ENCODE peak calls at places on chromosomes 7 and 10, in five cellular contexts. T is IMR-90, R is uterus, Y is brain microvascular endothelial cell, K is left ventricle myocardium inferior. F is an unnamed sample.

GRCh38 chr7:137109966-137110930 is 233.3 kb downstream of the PTN start:
- DNase-seq in T (peak; percentile 68), R (no peak), Y (peak; percentile 45), K (no peak), F (no peak)

GRCh38 chr10:100882681-100883321 is 30.0 kb upstream of the SLF2 start:
- DNase-seq in T (peak; percentile 87), R (peak; percentile 71), Y (peak; percentile 71), K (peak; percentile 27), F (peak; percentile 60)

GRCh38 chr7:155918720-155919399 is 106.6 kb upstream of the SHH start:
- DNase-seq in T (peak; percentile 95), R (no peak), Y (peak; percentile 99), K (peak; percentile 20), F (peak; percentile 86)

GRCh38 chr10:125038637-125039036 is 96.7 kb downstream of the ZRANB1 start:
- DNase-seq in T (no peak), R (no peak), Y (no peak), K (peak; percentile 60), F (no peak)

GRCh38 chr10:11679946-11680345 is 62.2 kb upstream of the ECHDC3 start:
- DNase-seq in T (no peak), R (no peak), Y (no peak), K (no peak), F (no peak)

GRCh38 chr7:134045716-134046115 is 81.4 kb upstream of the LRGUK start:
- DNase-seq in T (no peak), R (no peak), Y (no peak), K (no peak), F (no peak)

GRCh38 chr10:123309740-123310139 is 155.5 kb downstream of the BUB3 start:
- DNase-seq in T (no peak), R (no peak), Y (no peak), K (no peak), F (peak; percentile 53)

GRCh38 chr10:132715791-132716680 is 69.9 kb downstream of the NKX6-2 start:
- DNase-seq in T (no peak), R (no peak), Y (no peak), K (peak; percentile 5), F (no peak)

GRCh38 chr10:11407939-11408338 is 203.5 kb downstream of the USP6NL start:
- DNase-seq in T (no peak), R (no peak), Y (no peak), K (no peak), F (no peak)

GRCh38 chr10:68446179-68446578 is 25.6 kb downstream of the DNA2 start:
- DNase-seq in T (no peak), R (no peak), Y (no peak), K (no peak), F (no peak)

GRCh38 chr7:120743128-120743527 is 114.8 kb downstream of the TSPAN12 start:
- DNase-seq in T (no peak), R (no peak), Y (no peak), K (no peak), F (no peak)

GRCh38 chr10:43390791-43391190 is 18.2 kb downstream of the HNRNPF start:
- DNase-seq in T (peak; percentile 49), R (no peak), Y (peak; percentile 38), K (no peak), F (no peak)

GRCh38 chr7:37247881-37248280 is 200.8 kb downstream of the ELMO1 start:
- DNase-seq in T (peak; percentile 16), R (peak; percentile 15), Y (peak; percentile 16), K (no peak), F (no peak)

DNA sequence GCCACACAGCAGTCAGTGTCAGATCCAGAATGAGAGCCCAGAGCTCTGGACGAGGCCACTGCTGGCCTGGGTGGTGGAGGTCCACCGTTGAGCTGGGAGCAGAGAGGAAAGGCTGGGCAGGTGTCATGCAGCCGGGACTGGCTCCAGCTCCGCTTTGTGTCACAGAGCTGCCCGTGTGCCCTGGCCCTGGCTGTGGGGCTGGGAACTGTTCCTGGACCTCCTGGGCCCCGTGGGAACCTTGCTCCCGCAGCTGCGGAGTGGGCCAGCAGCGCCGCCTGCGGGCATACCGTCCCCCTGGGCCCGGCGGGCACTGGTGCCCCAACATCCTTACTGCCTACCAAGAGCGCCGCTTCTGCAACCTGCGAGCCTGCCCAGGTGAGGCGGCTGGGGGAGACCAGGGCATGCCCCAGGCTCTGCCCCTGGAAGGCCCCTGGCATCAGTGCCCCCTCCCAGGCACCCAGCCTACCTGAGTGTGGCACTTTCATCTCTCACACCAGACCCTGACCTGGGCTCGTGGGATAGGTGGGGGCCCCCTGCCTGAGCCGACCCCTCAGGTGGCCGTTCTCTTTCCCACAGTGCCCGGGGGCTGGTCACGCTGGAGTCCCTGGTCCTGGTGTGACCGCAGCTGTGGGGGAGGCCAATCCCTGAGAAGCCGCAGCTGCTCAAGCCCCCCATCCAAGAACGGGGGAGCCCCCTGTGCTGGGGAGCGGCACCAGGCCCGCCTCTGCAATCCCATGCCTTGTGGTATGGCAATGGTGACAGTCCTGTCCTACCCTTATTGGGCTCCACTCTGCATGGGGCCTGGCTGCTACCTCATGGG is 18.8 kb upstream of the ZNF862 start:
- DNase-seq in T (no peak), R (no peak), Y (no peak), K (peak; percentile 11), F (no peak)
- H3K4me3 ChIP-seq in T (no peak overlapping the region), R (no peak overlapping the region), Y (no peak overlapping the region), K (no peak overlapping the region), F (no peak overlapping the region)

DNA sequence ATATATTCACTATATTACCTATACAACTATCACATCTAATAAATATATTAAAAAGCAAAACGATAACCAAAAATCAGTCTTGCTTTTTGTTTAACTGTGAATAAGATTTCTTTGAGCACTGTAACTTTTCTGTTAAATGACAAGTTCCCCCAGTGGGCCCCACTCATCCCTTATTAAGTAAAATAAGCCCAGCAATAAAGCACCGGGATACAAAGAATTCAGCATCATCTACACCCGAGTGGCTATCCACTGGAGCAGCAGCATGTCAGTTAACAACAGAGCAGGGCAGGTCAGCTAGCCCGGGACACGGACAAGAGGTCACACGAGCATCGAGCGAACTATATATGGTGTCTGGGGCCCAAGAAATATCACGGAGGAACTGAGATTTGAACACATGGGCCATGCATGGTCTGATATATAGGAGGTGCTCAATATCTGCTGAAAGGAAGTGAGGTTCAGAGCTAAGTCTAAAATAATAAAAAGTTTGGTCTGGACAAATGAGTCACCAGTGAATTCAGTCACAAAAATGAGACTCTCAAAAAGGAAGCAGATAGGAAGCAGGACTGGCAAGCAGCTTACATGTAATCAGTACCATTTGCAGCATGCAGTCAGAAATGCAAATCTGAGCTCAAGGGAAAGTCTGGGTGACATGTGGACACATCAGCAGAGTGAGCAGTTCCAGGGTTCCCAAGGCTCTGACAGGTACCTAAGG is 4.1 kb downstream of the ERCC6 start:
- DNase-seq in T (peak; percentile 78), R (no peak), Y (peak; percentile 79), K (no peak), F (peak; percentile 43)
- H3K4me3 ChIP-seq in T (no peak overlapping the region), R (no peak overlapping the region), Y (peak overlapping the region; percentile 9), K (no peak overlapping the region), F (no peak overlapping the region)

DNA sequence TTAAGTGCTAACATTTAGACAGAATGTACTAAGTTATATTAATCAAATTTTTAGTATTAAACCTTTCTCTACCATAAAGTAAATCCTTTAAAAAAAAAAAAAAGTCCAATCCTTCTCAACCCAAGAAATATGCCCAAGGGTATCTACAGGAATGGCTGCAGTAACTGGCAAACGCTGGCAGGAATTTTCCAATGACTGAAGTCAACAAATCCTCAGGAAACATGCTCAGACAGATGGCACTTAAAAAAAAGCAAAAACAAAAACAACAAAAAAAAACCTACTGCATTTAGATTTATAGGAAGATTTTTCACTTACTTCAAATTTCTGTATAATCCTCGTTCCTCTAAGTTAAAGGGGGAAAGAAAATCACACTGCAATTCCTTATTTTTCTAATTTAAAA is 666 bp downstream of the SVIL start:
- DNase-seq in T (no peak), R (no peak), Y (no peak), K (no peak), F (no peak)
- H3K4me3 ChIP-seq in T (no peak overlapping the region), R (peak overlapping the region; percentile 41), Y (peak overlapping the region; percentile 42), K (peak overlapping the region; percentile 64), F (peak overlapping the region; percentile 22)

GRCh38 chr10:80537705-80538480 is at the start of gene SH2D4B:
- DNase-seq in T (no peak), R (no peak), Y (no peak), K (no peak), F (no peak)

GRCh38 chr10:80537086-80537704 is 507 bp upstream of the SH2D4B start:
- DNase-seq in T (no peak), R (no peak), Y (no peak), K (no peak), F (no peak)

GRCh38 chr10:80538481-80539185 is 931 bp downstream of the SH2D4B start:
- DNase-seq in T (no peak), R (no peak), Y (no peak), K (no peak), F (no peak)

GRCh38 chr10:80535671-80536360 is 1.9 kb upstream of the SH2D4B start:
- DNase-seq in T (no peak), R (no peak), Y (no peak), K (peak; percentile 65), F (no peak)

DNA sequence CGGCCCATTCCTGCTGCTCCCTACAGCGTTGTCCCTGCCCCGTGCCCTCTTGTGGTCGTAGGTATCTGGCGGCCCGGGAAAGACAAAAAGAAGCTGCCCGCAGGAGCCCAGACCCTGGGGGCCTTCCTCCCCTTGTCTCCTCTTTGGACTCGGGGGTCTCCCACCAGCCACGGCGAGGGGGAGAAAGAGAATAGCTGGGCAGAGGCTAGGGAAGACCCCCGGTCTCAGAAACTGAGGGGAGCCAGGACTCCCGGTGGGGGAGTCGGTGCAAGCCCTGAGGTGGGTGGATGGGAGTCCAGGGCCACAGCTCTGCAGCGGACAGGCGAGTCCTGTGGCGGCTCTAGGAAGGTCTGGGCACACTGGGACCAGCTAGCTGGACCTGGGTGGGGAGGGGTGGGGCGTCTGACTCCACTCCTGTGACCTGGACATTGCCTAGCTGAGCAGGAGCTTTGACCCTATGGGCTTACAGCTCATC is 1.3 kb upstream of the SH2D4B start:
- DNase-seq in T (no peak), R (no peak), Y (no peak), K (no peak), F (no peak)
- H3K4me3 ChIP-seq in T (no peak overlapping the region), R (no peak overlapping the region), Y (no peak overlapping the region), K (peak overlapping the region; percentile 63), F (no peak overlapping the region)

DNA sequence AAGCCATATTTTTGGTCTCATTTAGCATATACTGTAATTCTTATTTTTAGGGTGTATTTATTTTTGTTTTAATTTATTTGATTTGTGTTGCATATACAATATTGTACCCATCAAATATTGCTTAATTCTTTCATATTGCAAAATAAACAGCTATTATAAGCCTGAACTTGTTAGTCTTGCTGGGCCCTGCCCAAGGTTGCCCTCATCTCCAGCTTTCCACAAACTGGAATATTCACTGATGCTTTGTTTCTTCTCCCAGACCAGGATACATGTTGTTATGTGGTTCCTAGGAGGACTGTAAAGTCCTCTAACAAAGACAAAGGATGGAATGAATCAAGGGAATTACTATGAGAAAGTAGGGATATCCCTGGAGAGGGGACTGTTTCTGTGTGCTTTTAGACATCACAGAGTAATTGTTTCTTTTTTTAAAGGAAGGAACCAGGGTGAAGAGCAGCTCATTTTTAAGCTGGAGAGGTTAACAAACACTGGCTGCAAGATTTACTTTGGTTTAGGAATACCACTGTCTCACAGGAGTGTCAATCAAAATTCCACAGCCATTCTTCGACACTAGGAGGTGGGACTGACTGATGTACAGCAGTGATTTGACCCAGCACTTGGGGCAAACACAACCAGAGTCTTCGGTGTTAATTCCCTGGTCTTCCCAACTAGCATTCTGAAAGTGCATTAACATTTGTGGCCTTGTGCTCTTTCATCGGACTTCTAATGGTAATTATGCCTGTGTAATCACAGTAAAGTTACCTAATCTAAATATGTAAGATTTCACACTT is 14.8 kb upstream of the CD36 start:
- DNase-seq in T (no peak), R (no peak), Y (no peak), K (no peak), F (no peak)
- H3K4me3 ChIP-seq in T (no peak overlapping the region), R (no peak overlapping the region), Y (no peak overlapping the region), K (peak overlapping the region; percentile 56), F (no peak overlapping the region)